ENCODE peak calls at places on chromosomes 1 and 21, in six cellular contexts. H is uterus, T is heart left ventricle, V is GM12892, Y is transverse colon, I is HCT116. E is an unnamed sample.

GRCh38 chr1:86356247-86356646 is 39.9 kb downstream of the ODF2L start:
- DNase-seq in H (no peak), T (no peak), V (no peak), Y (no peak), I (peak; percentile 3), E (peak; percentile 10)

GRCh38 chr1:209202826-209203439 is 380.6 kb upstream of the CAMK1G start:
- DNase-seq in H (no peak), T (no peak), V (no peak), Y (no peak), I (peak; percentile 46), E (peak; percentile 64)

GRCh38 chr1:67211589-67212563 is 45.6 kb downstream of the IL23R start:
- DNase-seq in H (peak; percentile 16), T (no peak), V (no peak), Y (peak; percentile 13), I (peak; percentile 19), E (peak; percentile 34)

GRCh38 chr1:77889240-77889637 is 815 bp downstream of the NEXN start:
- DNase-seq in H (no peak), T (no peak), V (no peak), Y (no peak), I (no peak), E (peak; percentile 81)

GRCh38 chr1:166391677-166392076 is 224.9 kb upstream of the FAM78B start:
- DNase-seq in H (no peak), T (no peak), V (no peak), Y (no peak), I (no peak), E (no peak)

GRCh38 chr1:212819704-212820103 is 27.7 kb downstream of the SPATA45 start:
- DNase-seq in H (no peak), T (no peak), V (no peak), Y (no peak), I (no peak), E (peak; percentile 26)

GRCh38 chr1:76073471-76073870 is 1.1 kb upstream of the ST6GALNAC3 start:
- DNase-seq in H (no peak), T (no peak), V (no peak), Y (no peak), I (no peak), E (peak; percentile 84)

GRCh38 chr1:16093611-16094010 is 20.2 kb upstream of the FAM131C start:
- DNase-seq in H (no peak), T (no peak), V (no peak), Y (no peak), I (no peak), E (no peak)

GRCh38 chr1:145985502-145986439 is 10.6 kb downstream of the TXNIP start:
- DNase-seq in H (peak; percentile 77), T (peak; percentile 76), V (no peak), Y (no peak), I (peak; percentile 33), E (peak; percentile 73)

GRCh38 chr1:16979475-16980327 is 719 bp downstream of the MFAP2 start:
- DNase-seq in H (peak; percentile 53), T (no peak), V (no peak), Y (no peak), I (no peak), E (no peak)

GRCh38 chr1:30014031-30014430 is 709.4 kb downstream of the MATN1 start:
- DNase-seq in H (no peak), T (no peak), V (no peak), Y (no peak), I (no peak), E (no peak)

GRCh38 chr1:78333426-78334012 is 157.3 kb upstream of the PTGFR start:
- DNase-seq in H (peak; percentile 31), T (no peak), V (no peak), Y (no peak), I (peak; percentile 37), E (peak; percentile 58)

GRCh38 chr1:208000504-208000903 is 89.6 kb upstream of the CD34 start:
- DNase-seq in H (no peak), T (no peak), V (no peak), Y (no peak), I (no peak), E (no peak)

GRCh38 chr1:179447489-179447888 is 81.7 kb downstream of the AXDND1 start:
- DNase-seq in H (no peak), T (no peak), V (no peak), Y (no peak), I (peak; percentile 12), E (peak; percentile 2)

GRCh38 chr1:181251001-181251712 is 162.7 kb downstream of the IER5 start:
- DNase-seq in H (peak; percentile 15), T (no peak), V (no peak), Y (no peak), I (peak; percentile 67), E (peak; percentile 57)

GRCh38 chr1:103517380-103518047 is 8.0 kb upstream of the RNPC3 start:
- DNase-seq in H (no peak), T (no peak), V (no peak), Y (no peak), I (no peak), E (peak; percentile 26)

GRCh38 chr1:160419150-160419837 is 18.9 kb downstream of the VANGL2 start:
- DNase-seq in H (no peak), T (no peak), V (no peak), Y (no peak), I (no peak), E (no peak)

GRCh38 chr21:15514073-15514946 is 215.5 kb upstream of the USP25 start:
- DNase-seq in H (no peak), T (no peak), V (peak; percentile 10), Y (peak; percentile 52), I (no peak), E (no peak)

GRCh38 chr1:173020138-173020742 is 30.5 kb downstream of the TNFSF18 start:
- DNase-seq in H (no peak), T (no peak), V (no peak), Y (no peak), I (no peak), E (no peak)

GRCh38 chr1:192516776-192517297 is 58.7 kb upstream of the RGS1 start:
- DNase-seq in H (no peak), T (no peak), V (peak; percentile 17), Y (peak; percentile 36), I (no peak), E (no peak)

GRCh38 chr1:119159096-119159495 is 18.6 kb upstream of the WARS2 start:
- DNase-seq in H (no peak), T (no peak), V (no peak), Y (no peak), I (no peak), E (peak; percentile 81)

GRCh38 chr21:27505516-27505915 is 538.6 kb upstream of the ADAMTS5 start:
- DNase-seq in H (no peak), T (no peak), V (no peak), Y (no peak), I (no peak), E (peak; percentile 70)

GRCh38 chr1:45246760-45247159 is 40.4 kb upstream of the ZSWIM5 start:
- DNase-seq in H (no peak), T (no peak), V (no peak), Y (no peak), I (no peak), E (peak; percentile 91)

GRCh38 chr1:67931198-67931597 is 97.9 kb upstream of the GNG12 start:
- DNase-seq in H (no peak), T (no peak), V (no peak), Y (no peak), I (no peak), E (no peak)

GRCh38 chr1:194024659-194025058 is 838.2 kb upstream of the B3GALT2 start:
- DNase-seq in H (no peak), T (no peak), V (no peak), Y (no peak), I (no peak), E (peak; percentile 81)

GRCh38 chr21:26140185-26140584 is 30.4 kb downstream of the APP start:
- DNase-seq in H (peak; percentile 33), T (peak; percentile 58), V (no peak), Y (peak; percentile 44), I (peak; percentile 90), E (peak; percentile 99)

GRCh38 chr1:7538849-7539771 is 232.0 kb upstream of the VAMP3 start:
- DNase-seq in H (no peak), T (peak; percentile 62), V (no peak), Y (no peak), I (no peak), E (no peak)

GRCh38 chr1:41695118-41695517 is 210.6 kb upstream of the EDN2 start:
- DNase-seq in H (no peak), T (peak; percentile 78), V (no peak), Y (peak; percentile 21), I (no peak), E (no peak)

GRCh38 chr1:224929335-224930237 is at the start of gene DNAH14:
- DNase-seq in H (peak; percentile 14), T (peak; percentile 80), V (peak; percentile 12), Y (peak; percentile 80), I (peak; percentile 83), E (peak; percentile 60)
- TF ChIP-seq POLR2A in H (peak; percentile 47), T (no peak), V (no peak), Y (peak; percentile 63), I (peak; percentile 93), E (peak; percentile 28)

DNA sequence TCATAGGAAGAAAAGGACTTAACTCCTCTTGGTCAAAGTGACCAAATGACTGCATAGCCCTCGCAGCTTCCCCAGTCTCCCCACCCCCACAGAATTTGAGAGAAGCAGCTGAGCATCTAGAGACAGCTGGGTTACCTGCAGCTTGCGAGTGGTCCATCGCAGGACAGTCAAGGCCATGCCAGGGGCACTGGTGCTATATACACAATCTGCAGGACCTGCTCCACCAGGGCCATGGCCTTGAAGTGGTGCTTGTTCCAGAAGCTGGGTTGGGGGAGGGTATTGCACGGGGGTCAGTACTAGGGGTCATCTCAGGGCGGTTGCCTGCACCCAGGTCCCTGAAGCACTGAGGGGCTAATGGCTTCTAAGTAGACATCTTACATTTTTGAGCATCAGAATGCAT is 10.4 kb downstream of the MRTO4 start:
- DNase-seq in H (no peak), T (no peak), V (no peak), Y (no peak), I (no peak), E (no peak)
- TF ChIP-seq POLR2A in H (no peak), T (no peak), V (peak; percentile 44), Y (no peak), I (no peak), E (no peak)

GRCh38 chr1:167454929-167455785 is 63.2 kb downstream of the CD247 start:
- DNase-seq in H (peak; percentile 41), T (peak; percentile 83), V (peak; percentile 67), Y (peak; percentile 77), I (peak; percentile 10), E (no peak)
- TF ChIP-seq POLR2A in H (no peak), T (no peak), V (no peak), Y (peak; percentile 29), I (peak; percentile 45), E (no peak)

GRCh38 chr1:206461602-206462455 is 8.4 kb upstream of the IKBKE start:
- DNase-seq in H (peak; percentile 81), T (no peak), V (peak; percentile 56), Y (peak; percentile 82), I (peak; percentile 27), E (peak; percentile 73)
- TF ChIP-seq POLR2A in H (no peak), T (no peak), V (no peak), Y (no peak), I (no peak), E (no peak)

GRCh38 chr1:154182342-154183044 is 9.4 kb downstream of the TPM3 start:
- DNase-seq in H (peak; percentile 66), T (peak; percentile 87), V (peak; percentile 62), Y (peak; percentile 86), I (peak; percentile 22), E (peak; percentile 84)
- TF ChIP-seq POLR2A in H (no peak), T (no peak), V (no peak), Y (no peak), I (no peak), E (peak; percentile 45)